ENCODE peak calls at places on chromosomes 12 and 14, in four cellular contexts. P, Z, Q and H are unnamed samples.

GRCh38 chr12:50788562-50788961 is 24.7 kb downstream of the ATF1 start:
- DNase-seq in P (no peak), Z (peak), Q (no peak), H (no peak)

GRCh38 chr12:127336416-127336815 is 930.6 kb upstream of the TMEM132C start:
- DNase-seq in Q (no peak), Z (no peak), P (no peak), H (no peak)

GRCh38 chr12:40921563-40922163 is 229.4 kb downstream of the CNTN1 start:
- DNase-seq in Z (peak), P (no peak), Q (no peak), H (peak)

GRCh38 chr14:54148251-54148650 is 191.6 kb upstream of the BMP4 start:
- DNase-seq in Q (no peak), Z (no peak), P (no peak), H (peak)

GRCh38 chr12:49533331-49533730 is 5.5 kb upstream of the KCNH3 start:
- DNase-seq in Q (no peak), P (no peak), Z (no peak), H (no peak)

GRCh38 chr14:64800000-64800399 is 79.7 kb downstream of the SPTB start:
- DNase-seq in Z (peak), P (no peak), Q (no peak), H (peak)

GRCh38 chr12:28050606-28051005 is 78.1 kb upstream of the PTHLH start:
- DNase-seq in Z (peak), P (no peak), Q (no peak), H (peak)

GRCh38 chr12:15244341-15244740 is 23.1 kb upstream of the RERG start:
- DNase-seq in Q (no peak), Z (no peak), P (no peak), H (no peak)

GRCh38 chr12:52903855-52904508 is 894 bp downstream of the KRT8 start:
- DNase-seq in Z (peak), Q (peak), P (no peak), H (peak)

GRCh38 chr14:102182190-102182589 is 42.5 kb downstream of the WDR20 start:
- DNase-seq in Q (no peak), Z (peak), P (no peak), H (no peak)

GRCh38 chr14:94357166-94357565 is 31.2 kb downstream of the SERPINA1 start:
- DNase-seq in Q (no peak), Z (no peak), P (no peak), H (no peak)

GRCh38 chr12:107379852-107380567 is 286.7 kb upstream of the CRY1 start:
- DNase-seq in Q (no peak), Z (peak), P (no peak), H (no peak)

GRCh38 chr12:40689576-40689975 is 2.7 kb upstream of the CNTN1 start:
- DNase-seq in Q (no peak), P (no peak), Z (no peak), H (no peak)

GRCh38 chr14:105056303-105056831 is 8.9 kb downstream of the GPR132 start:
- DNase-seq in Q (peak), Z (no peak), P (no peak), H (no peak)

GRCh38 chr12:80359703-80360102 is 84.3 kb upstream of the PTPRQ start:
- DNase-seq in Q (no peak), P (no peak), Z (no peak), H (no peak)

GRCh38 chr14:103594265-103594664 is 31.5 kb downstream of the COA8 start:
- DNase-seq in Q (no peak), P (peak), Z (peak), H (peak)

GRCh38 chr12:54195736-54196347 is 7.1 kb upstream of the SMUG1 start:
- DNase-seq in Z (peak), Q (peak), P (no peak), H (no peak)

GRCh38 chr14:91300957-91301356 is 56.5 kb upstream of the GPR68 start:
- DNase-seq in Z (no peak), P (no peak), Q (no peak), H (no peak)

GRCh38 chr14:94953541-94954260 is 183.8 kb upstream of the GSC start:
- DNase-seq in Z (no peak), P (no peak), Q (no peak), H (no peak)

GRCh38 chr12:5494343-5494742 is 62.4 kb downstream of the NTF3 start:
- DNase-seq in Z (no peak), P (no peak), Q (no peak), H (no peak)

GRCh38 chr14:77912754-77913556 is 113.0 kb downstream of the ADCK1 start:
- DNase-seq in P (no peak), Z (no peak), Q (no peak), H (no peak)

GRCh38 chr14:69135133-69135532 is 17.8 kb downstream of the DCAF5 start:
- DNase-seq in P (no peak), Z (no peak), Q (no peak), H (no peak)

GRCh38 chr14:87712386-87713113 is 280.4 kb downstream of the GALC start:
- DNase-seq in Q (no peak), P (no peak), Z (no peak), H (peak)

GRCh38 chr12:31588976-31589375 is 2.0 kb downstream of the DENND5B start:
- DNase-seq in Z (peak), Q (no peak), P (no peak), H (no peak)

GRCh38 chr12:25040593-25040992 is 91.7 kb upstream of the BCAT1 start:
- DNase-seq in P (no peak), Z (no peak), Q (no peak), H (no peak)

GRCh38 chr12:12660201-12660600 is 35.8 kb downstream of the GPR19 start:
- DNase-seq in Q (no peak), P (no peak), Z (no peak), H (no peak)

GRCh38 chr12:47903927-47904646 is 707 bp downstream of the VDR start:
- DNase-seq in P (no peak), Z (peak), Q (peak), H (peak)

GRCh38 chr14:64759555-64759938 is 55.3 kb downstream of the PLEKHG3 start:
- DNase-seq in Q (no peak), Z (no peak), P (no peak), H (no peak)

GRCh38 chr14:63504628-63505027 is 38.5 kb downstream of the PPP2R5E start:
- DNase-seq in P (no peak), Z (no peak), Q (no peak), H (no peak)

GRCh38 chr14:65179918-65180724 is 77.8 kb upstream of the MAX start:
- DNase-seq in Q (no peak), P (no peak), Z (peak), H (no peak)

GRCh38 chr12:3204143-3204542 is 127.0 kb downstream of the TSPAN9 start:
- DNase-seq in Q (no peak), P (no peak), Z (no peak), H (no peak)

GRCh38 chr12:62977879-62978278 is 42.9 kb upstream of the PPM1H start:
- DNase-seq in P (no peak), Q (no peak), Z (no peak), H (no peak)

GRCh38 chr12:132717531-132718387 is 7.1 kb downstream of the PGAM5 start:
- DNase-seq in Q (peak), Z (no peak), P (no peak), H (peak)

GRCh38 chr12:9960613-9961012 is 10.6 kb upstream of the CLEC12A start:
- DNase-seq in Q (no peak), Z (no peak), P (no peak), H (no peak)

GRCh38 chr14:21894003-21894897 is 220.6 kb upstream of the OR4E1 start:
- DNase-seq in Q (no peak), P (no peak), Z (no peak), H (peak)